ENCODE peak calls at places on chromosomes 13 and 19, in eight cellular contexts. One of them, this sample, is unnamed. For H3K4me1, the result is how much of the 10 kb centered on the place peaks cover.

GRCh38 chr13:28449826-28450773 is 44.8 kb downstream of the FLT1 start:
- DNase-seq in body of pancreas: no peak
- DNase-seq in psoas muscle: no peak
- DNase-seq in lung: no peak
- DNase-seq in GM23248: peak
- DNase-seq in mesenchymal stem cell: peak
- DNase-seq in GM23338: no peak
- DNase-seq in CD8-positive, alpha-beta T cell: no peak
- DNase-seq in this sample: peak

GRCh38 chr13:94419304-94419943 is 60.1 kb downstream of the DCT start:
- DNase-seq in body of pancreas: no peak
- DNase-seq in psoas muscle: no peak
- DNase-seq in lung: no peak
- DNase-seq in GM23248: peak
- DNase-seq in mesenchymal stem cell: peak
- DNase-seq in GM23338: no peak
- DNase-seq in CD8-positive, alpha-beta T cell: no peak
- DNase-seq in this sample: peak

GRCh38 chr19:7868671-7869452 is 5.3 kb downstream of the PRR36 start:
- DNase-seq in body of pancreas: peak
- DNase-seq in psoas muscle: peak
- DNase-seq in lung: peak
- DNase-seq in GM23248: peak
- DNase-seq in mesenchymal stem cell: peak
- DNase-seq in GM23338: peak
- DNase-seq in CD8-positive, alpha-beta T cell: peak
- DNase-seq in this sample: peak

GRCh38 chr19:48698046-48698445 is 2.3 kb downstream of the FUT2 start:
- DNase-seq in body of pancreas: peak
- DNase-seq in psoas muscle: no peak
- DNase-seq in lung: peak
- DNase-seq in GM23248: peak
- DNase-seq in mesenchymal stem cell: peak
- DNase-seq in GM23338: no peak
- DNase-seq in CD8-positive, alpha-beta T cell: no peak
- DNase-seq in this sample: peak

GRCh38 chr19:11881151-11881800 is 6.3 kb upstream of the ZNF69 start:
- DNase-seq in body of pancreas: peak
- DNase-seq in psoas muscle: peak
- DNase-seq in lung: peak
- DNase-seq in GM23248: peak
- DNase-seq in mesenchymal stem cell: peak
- DNase-seq in GM23338: peak
- DNase-seq in CD8-positive, alpha-beta T cell: peak
- DNase-seq in this sample: peak

GRCh38 chr19:53158119-53158656 is 665 bp downstream of the ZNF347 start:
- DNase-seq in body of pancreas: peak
- DNase-seq in psoas muscle: peak
- DNase-seq in lung: peak
- DNase-seq in GM23248: peak
- DNase-seq in mesenchymal stem cell: peak
- DNase-seq in GM23338: peak
- DNase-seq in CD8-positive, alpha-beta T cell: peak
- DNase-seq in this sample: peak

GRCh38 chr13:84607614-84608013 is 725.3 kb upstream of the SLITRK1 start:
- DNase-seq in body of pancreas: no peak
- DNase-seq in psoas muscle: peak
- DNase-seq in lung: no peak
- DNase-seq in GM23248: peak
- DNase-seq in mesenchymal stem cell: no peak
- DNase-seq in GM23338: no peak
- DNase-seq in CD8-positive, alpha-beta T cell: no peak
- DNase-seq in this sample: no peak

GRCh38 chr13:112814905-112815585 is 125.2 kb downstream of the ATP11A start:
- DNase-seq in body of pancreas: no peak
- DNase-seq in psoas muscle: peak
- DNase-seq in lung: peak
- DNase-seq in GM23248: peak
- DNase-seq in mesenchymal stem cell: peak
- DNase-seq in GM23338: no peak
- DNase-seq in CD8-positive, alpha-beta T cell: no peak
- DNase-seq in this sample: no peak

GRCh38 chr13:48265217-48265815 is 32.3 kb downstream of the ITM2B start:
- DNase-seq in body of pancreas: no peak
- DNase-seq in psoas muscle: no peak
- DNase-seq in lung: no peak
- DNase-seq in GM23248: no peak
- DNase-seq in mesenchymal stem cell: no peak
- DNase-seq in GM23338: no peak
- DNase-seq in CD8-positive, alpha-beta T cell: no peak
- DNase-seq in this sample: peak

GRCh38 chr13:19056984-19057490 is 124.6 kb downstream of the TUBA3C start:
- DNase-seq in body of pancreas: no peak
- DNase-seq in psoas muscle: no peak
- DNase-seq in lung: peak
- DNase-seq in GM23248: no peak
- DNase-seq in mesenchymal stem cell: no peak
- DNase-seq in GM23338: no peak
- DNase-seq in CD8-positive, alpha-beta T cell: no peak
- DNase-seq in this sample: no peak

GRCh38 chr19:5314012-5314906 is 26.4 kb downstream of the PTPRS start:
- DNase-seq in body of pancreas: no peak
- DNase-seq in psoas muscle: no peak
- DNase-seq in lung: no peak
- DNase-seq in GM23248: peak
- DNase-seq in mesenchymal stem cell: no peak
- DNase-seq in GM23338: no peak
- DNase-seq in CD8-positive, alpha-beta T cell: no peak
- DNase-seq in this sample: no peak

GRCh38 chr19:16325671-16326400 is 1.2 kb downstream of the KLF2 start:
- DNase-seq in body of pancreas: peak
- DNase-seq in psoas muscle: peak
- DNase-seq in lung: peak
- DNase-seq in GM23248: peak
- DNase-seq in mesenchymal stem cell: no peak
- DNase-seq in GM23338: peak
- DNase-seq in CD8-positive, alpha-beta T cell: no peak
- DNase-seq in this sample: peak

GRCh38 chr19:16327501-16327900 is 2.9 kb downstream of the KLF2 start:
- DNase-seq in body of pancreas: no peak
- DNase-seq in psoas muscle: no peak
- DNase-seq in lung: no peak
- DNase-seq in GM23248: peak
- DNase-seq in mesenchymal stem cell: no peak
- DNase-seq in GM23338: no peak
- DNase-seq in CD8-positive, alpha-beta T cell: peak
- DNase-seq in this sample: no peak

GRCh38 chr19:16326401-16327130 is 1.9 kb downstream of the KLF2 start:
- DNase-seq in body of pancreas: no peak
- DNase-seq in psoas muscle: peak
- DNase-seq in lung: peak
- DNase-seq in GM23248: peak
- DNase-seq in mesenchymal stem cell: peak
- DNase-seq in GM23338: peak
- DNase-seq in CD8-positive, alpha-beta T cell: peak
- DNase-seq in this sample: no peak

GRCh38 chr19:16327911-16328823 is 3.5 kb downstream of the KLF2 start:
- DNase-seq in body of pancreas: peak
- DNase-seq in psoas muscle: peak
- DNase-seq in lung: peak
- DNase-seq in GM23248: peak
- DNase-seq in mesenchymal stem cell: peak
- DNase-seq in GM23338: no peak
- DNase-seq in CD8-positive, alpha-beta T cell: peak
- DNase-seq in this sample: no peak

GRCh38 chr19:16327131-16327450 is 2.5 kb downstream of the KLF2 start:
- DNase-seq in body of pancreas: no peak
- DNase-seq in psoas muscle: no peak
- DNase-seq in lung: no peak
- DNase-seq in GM23248: peak
- DNase-seq in mesenchymal stem cell: no peak
- DNase-seq in GM23338: no peak
- DNase-seq in CD8-positive, alpha-beta T cell: no peak
- DNase-seq in this sample: no peak
- H3K4me1 ChIP-seq in body of pancreas: under half
- H3K4me1 ChIP-seq in psoas muscle: under half
- H3K4me1 ChIP-seq in lung: under half
- H3K4me1 ChIP-seq in GM23248: under half
- H3K4me1 ChIP-seq in mesenchymal stem cell: under half
- H3K4me1 ChIP-seq in GM23338: under half
- H3K4me1 ChIP-seq in CD8-positive, alpha-beta T cell: half or more
- H3K4me1 ChIP-seq in this sample: under half

GRCh38 chr19:45342911-45343310 is 2.4 kb downstream of the KLC3 start:
- DNase-seq in body of pancreas: no peak
- DNase-seq in psoas muscle: no peak
- DNase-seq in lung: no peak
- DNase-seq in GM23248: no peak
- DNase-seq in mesenchymal stem cell: no peak
- DNase-seq in GM23338: no peak
- DNase-seq in CD8-positive, alpha-beta T cell: no peak
- DNase-seq in this sample: no peak
- H3K4me1 ChIP-seq in body of pancreas: under half
- H3K4me1 ChIP-seq in psoas muscle: under half
- H3K4me1 ChIP-seq in lung: under half
- H3K4me1 ChIP-seq in GM23248: under half
- H3K4me1 ChIP-seq in mesenchymal stem cell: under half
- H3K4me1 ChIP-seq in GM23338: under half
- H3K4me1 ChIP-seq in CD8-positive, alpha-beta T cell: under half
- H3K4me1 ChIP-seq in this sample: under half

GRCh38 chr19:1859319-1859718 is 4.1 kb downstream of the KLF16 start:
- DNase-seq in body of pancreas: no peak
- DNase-seq in psoas muscle: no peak
- DNase-seq in lung: no peak
- DNase-seq in GM23248: no peak
- DNase-seq in mesenchymal stem cell: no peak
- DNase-seq in GM23338: no peak
- DNase-seq in CD8-positive, alpha-beta T cell: no peak
- DNase-seq in this sample: no peak
- H3K4me1 ChIP-seq in body of pancreas: half or more
- H3K4me1 ChIP-seq in psoas muscle: under half
- H3K4me1 ChIP-seq in lung: under half
- H3K4me1 ChIP-seq in GM23248: under half
- H3K4me1 ChIP-seq in mesenchymal stem cell: half or more
- H3K4me1 ChIP-seq in GM23338: half or more
- H3K4me1 ChIP-seq in CD8-positive, alpha-beta T cell: half or more
- H3K4me1 ChIP-seq in this sample: half or more

GRCh38 chr19:10124429-10124828 is 4.7 kb upstream of the EIF3G start:
- DNase-seq in body of pancreas: no peak
- DNase-seq in psoas muscle: no peak
- DNase-seq in lung: no peak
- DNase-seq in GM23248: no peak
- DNase-seq in mesenchymal stem cell: no peak
- DNase-seq in GM23338: no peak
- DNase-seq in CD8-positive, alpha-beta T cell: no peak
- DNase-seq in this sample: no peak

GRCh38 chr19:10118960-10119359 is 739 bp downstream of the EIF3G start:
- DNase-seq in body of pancreas: no peak
- DNase-seq in psoas muscle: no peak
- DNase-seq in lung: no peak
- DNase-seq in GM23248: peak
- DNase-seq in mesenchymal stem cell: peak
- DNase-seq in GM23338: peak
- DNase-seq in CD8-positive, alpha-beta T cell: no peak
- DNase-seq in this sample: no peak

GRCh38 chr19:10116866-10117616 is 2.7 kb downstream of the EIF3G start:
- DNase-seq in body of pancreas: no peak
- DNase-seq in psoas muscle: no peak
- DNase-seq in lung: no peak
- DNase-seq in GM23248: no peak
- DNase-seq in mesenchymal stem cell: no peak
- DNase-seq in GM23338: no peak
- DNase-seq in CD8-positive, alpha-beta T cell: no peak
- DNase-seq in this sample: no peak

GRCh38 chr19:10122066-10122465 is 2.4 kb upstream of the EIF3G start:
- DNase-seq in body of pancreas: no peak
- DNase-seq in psoas muscle: no peak
- DNase-seq in lung: no peak
- DNase-seq in GM23248: peak
- DNase-seq in mesenchymal stem cell: peak
- DNase-seq in GM23338: no peak
- DNase-seq in CD8-positive, alpha-beta T cell: no peak
- DNase-seq in this sample: no peak

GRCh38 chr19:10120538-10121198 is 969 bp upstream of the EIF3G start:
- DNase-seq in body of pancreas: no peak
- DNase-seq in psoas muscle: no peak
- DNase-seq in lung: no peak
- DNase-seq in GM23248: peak
- DNase-seq in mesenchymal stem cell: peak
- DNase-seq in GM23338: no peak
- DNase-seq in CD8-positive, alpha-beta T cell: no peak
- DNase-seq in this sample: peak
- H3K4me1 ChIP-seq in body of pancreas: under half
- H3K4me1 ChIP-seq in psoas muscle: under half
- H3K4me1 ChIP-seq in lung: under half
- H3K4me1 ChIP-seq in GM23248: under half
- H3K4me1 ChIP-seq in mesenchymal stem cell: under half
- H3K4me1 ChIP-seq in GM23338: under half
- H3K4me1 ChIP-seq in CD8-positive, alpha-beta T cell: under half
- H3K4me1 ChIP-seq in this sample: under half

DNA sequence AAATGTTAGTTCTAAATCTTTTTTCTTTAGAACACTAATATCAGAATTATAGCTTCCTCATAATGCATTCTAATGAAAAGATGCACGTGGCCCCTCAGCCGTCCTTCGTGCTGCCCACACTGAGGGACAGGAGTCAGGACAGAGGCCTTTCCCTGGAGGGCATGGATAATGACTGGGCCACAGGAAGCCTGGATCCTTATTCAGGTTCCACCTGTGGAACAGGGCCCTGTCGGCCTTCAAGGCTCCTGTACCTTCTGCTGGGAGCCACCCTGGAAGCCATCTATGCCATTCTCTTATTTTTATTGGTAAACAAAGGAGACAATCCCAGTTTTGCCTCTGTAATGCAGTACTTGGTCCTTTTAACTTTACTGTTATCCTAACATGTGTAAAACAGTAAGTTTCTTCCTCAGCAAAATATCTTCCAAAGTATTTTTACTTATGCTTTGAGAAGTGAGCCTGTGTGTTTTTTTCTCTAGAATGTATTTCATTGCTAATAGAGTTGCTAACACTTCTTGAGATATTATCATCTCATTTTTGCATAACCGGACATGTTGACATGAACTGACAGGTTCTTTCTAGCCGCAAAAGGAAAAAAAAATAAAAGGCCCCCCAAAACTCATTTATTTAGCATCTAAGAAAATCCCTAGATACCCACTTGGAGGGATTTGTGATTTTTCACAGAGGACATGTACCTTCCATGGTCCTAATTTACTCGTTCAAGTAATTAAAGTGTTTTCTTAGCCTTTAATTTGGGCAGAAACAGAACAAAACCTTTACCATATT is 6.0 kb downstream of the GPR183 start:
- DNase-seq in body of pancreas: no peak
- DNase-seq in psoas muscle: no peak
- DNase-seq in lung: no peak
- DNase-seq in GM23248: no peak
- DNase-seq in mesenchymal stem cell: no peak
- DNase-seq in GM23338: no peak
- DNase-seq in CD8-positive, alpha-beta T cell: no peak
- DNase-seq in this sample: no peak
- H3K4me1 ChIP-seq in body of pancreas: under half
- H3K4me1 ChIP-seq in psoas muscle: under half
- H3K4me1 ChIP-seq in lung: under half
- H3K4me1 ChIP-seq in GM23248: under half
- H3K4me1 ChIP-seq in mesenchymal stem cell: under half
- H3K4me1 ChIP-seq in GM23338: under half
- H3K4me1 ChIP-seq in CD8-positive, alpha-beta T cell: half or more
- H3K4me1 ChIP-seq in this sample: under half

This sample was measured in A673.